ENCODE peak calls at places on chromosomes 11 and 22, in ten cellular contexts. K, E, Z, L, B, N, G, C, U and I are unnamed samples. For H3K27me3, the result is how much of the 10 kb centered on the place peaks cover.

GRCh38 chr22:22877523-22878210 is 9.9 kb upstream of the IGLL5 start:
- DNase-seq in E (peak), K (no peak), B (peak), G (peak), N (peak), L (peak), U (peak), Z (peak), C (peak), I (peak)

GRCh38 chr11:73852049-73852448 is 24.6 kb downstream of the COA4 start:
- DNase-seq in B (no peak), K (no peak), E (no peak), G (no peak), Z (no peak), U (no peak), N (no peak), L (no peak), C (no peak), I (no peak)

GRCh38 chr22:36301851-36302250 is 48.9 kb downstream of the APOL1 start:
- DNase-seq in N (no peak), L (no peak), E (peak), C (no peak), Z (peak), G (no peak), U (no peak), K (no peak), B (no peak), I (no peak)

GRCh38 chr11:65436412-65437032 is 13.9 kb downstream of the NEAT1 start:
- DNase-seq in L (peak), E (no peak), C (no peak), G (no peak), B (no peak), Z (peak), N (no peak), K (no peak), U (no peak), I (peak)

GRCh38 chr11:64762916-64763803 is 3.4 kb upstream of the PYGM start:
- DNase-seq in E (no peak), G (peak), K (peak), B (no peak), U (no peak), L (no peak), N (no peak), Z (no peak), C (peak), I (no peak)

GRCh38 chr11:130208241-130209127 is 48.9 kb downstream of the ST14 start:
- DNase-seq in Z (no peak), E (no peak), L (peak), G (no peak), N (no peak), U (no peak), C (peak), B (no peak), K (no peak), I (peak)

GRCh38 chr11:119419246-119419645 is 3.7 kb downstream of the THY1 start:
- DNase-seq in B (no peak), C (no peak), U (no peak), Z (no peak), K (no peak), G (no peak), N (no peak), L (no peak), E (no peak), I (no peak)

GRCh38 chr11:29300441-29300840 is 716.4 kb downstream of the KCNA4 start:
- DNase-seq in Z (peak), B (no peak), L (no peak), C (no peak), U (no peak), K (no peak), E (peak), G (no peak), N (no peak), I (no peak)

GRCh38 chr11:86473991-86474833 is 99.5 kb downstream of the CCDC81 start:
- DNase-seq in E (no peak), Z (peak), U (no peak), K (no peak), C (no peak), N (no peak), B (peak), G (peak), L (no peak), I (no peak)

GRCh38 chr22:19891350-19892248 is 36.9 kb upstream of the GNB1L start:
- DNase-seq in B (no peak), E (peak), Z (peak), N (peak), K (peak), G (no peak), U (no peak), C (no peak), L (no peak), I (no peak)

GRCh38 chr11:35109827-35110226 is 29.1 kb upstream of the CD44 start:
- DNase-seq in L (no peak), N (no peak), G (no peak), K (no peak), B (no peak), U (no peak), E (no peak), C (no peak), Z (no peak), I (no peak)

GRCh38 chr11:68337399-68337835 is 25.0 kb downstream of the LRP5 start:
- DNase-seq in Z (no peak), B (no peak), E (no peak), K (no peak), G (no peak), U (no peak), N (no peak), C (no peak), L (no peak), I (no peak)

GRCh38 chr11:61061081-61061826 is 41.0 kb upstream of the CD5 start:
- DNase-seq in C (no peak), E (no peak), B (no peak), L (no peak), G (no peak), Z (peak), U (no peak), K (no peak), N (no peak), I (no peak)

GRCh38 chr22:24156915-24157782 is 24.1 kb upstream of the SUSD2 start:
- DNase-seq in N (peak), Z (peak), U (peak), C (peak), L (peak), K (peak), E (no peak), G (peak), B (peak), I (peak)

GRCh38 chr11:113553235-113553634 is 78.0 kb upstream of the DRD2 start:
- DNase-seq in Z (peak), B (no peak), E (peak), C (no peak), K (no peak), N (peak), G (peak), U (no peak), L (no peak), I (no peak)

GRCh38 chr11:22521226-22521625 is 104.4 kb downstream of the FANCF start:
- DNase-seq in G (no peak), E (no peak), B (no peak), C (no peak), L (no peak), K (no peak), N (peak), U (no peak), Z (peak), I (no peak)

GRCh38 chr11:970319-970871 is 44.7 kb downstream of the AP2A2 start:
- DNase-seq in N (no peak), U (no peak), G (no peak), B (no peak), Z (no peak), L (no peak), K (no peak), C (no peak), E (no peak), I (no peak)

GRCh38 chr22:30250713-30251267 is 4.2 kb upstream of the LIF start:
- DNase-seq in B (no peak), N (no peak), C (no peak), L (no peak), K (no peak), Z (peak), G (no peak), U (no peak), E (no peak), I (no peak)

GRCh38 chr11:62882811-62883496 is 2.3 kb downstream of the SLC3A2 start:
- DNase-seq in G (no peak), K (no peak), N (no peak), U (no peak), L (no peak), B (no peak), C (no peak), Z (no peak), E (no peak), I (no peak)

GRCh38 chr11:62882428-62882742 is 1.7 kb downstream of the SLC3A2 start:
- DNase-seq in K (no peak), N (no peak), C (no peak), G (no peak), Z (no peak), B (no peak), U (no peak), E (no peak), L (no peak), I (no peak)

GRCh38 chr11:62881579-62882427 is 1.1 kb downstream of the SLC3A2 start:
- DNase-seq in N (peak), Z (peak), C (peak), B (peak), G (peak), L (peak), U (peak), E (peak), K (no peak), I (peak)

GRCh38 chr11:62885137-62885536 is 4.4 kb downstream of the SLC3A2 start:
- DNase-seq in B (no peak), Z (no peak), N (no peak), U (no peak), L (no peak), C (no peak), G (no peak), K (no peak), E (no peak), I (no peak)

GRCh38 chr11:62883677-62884076 is 3.0 kb downstream of the SLC3A2 start:
- DNase-seq in U (no peak), E (no peak), N (no peak), L (no peak), C (no peak), K (no peak), Z (no peak), G (no peak), B (no peak), I (no peak)
- H3K4me3 ChIP-seq in U (peak), E (peak), N (peak), L (no peak), C (no peak), K (no peak), Z (peak), G (peak), B (no peak), I (no peak)

GRCh38 chr11:13026722-13027121 is 17.6 kb downstream of the RASSF10 start:
- DNase-seq in N (no peak), G (no peak), C (no peak), K (no peak), L (no peak), U (no peak), E (no peak), Z (no peak), B (no peak), I (no peak)
- H3K27me3 ChIP-seq in N (under half), G (under half), C (under half), K (under half), L (under half), U (under half), E (under half), Z (under half), B (under half), I (under half)

GRCh38 chr22:37328017-37328416 is 45.7 kb downstream of the CYTH4 start:
- DNase-seq in B (no peak), E (peak), Z (peak), C (no peak), K (no peak), U (no peak), G (no peak), N (no peak), L (no peak), I (no peak)

GRCh38 chr22:37331811-37332536 is 49.7 kb downstream of the CYTH4 start:
- DNase-seq in G (no peak), E (no peak), N (no peak), U (no peak), B (no peak), C (no peak), Z (peak), K (no peak), L (no peak), I (no peak)

GRCh38 chr22:37331034-37331428 is 48.7 kb downstream of the CYTH4 start:
- DNase-seq in E (peak), Z (peak), U (peak), L (no peak), K (no peak), N (no peak), B (peak), C (no peak), G (no peak), I (no peak)

GRCh38 chr22:37329239-37330140 is 47.2 kb downstream of the CYTH4 start:
- DNase-seq in K (no peak), G (no peak), U (no peak), C (no peak), N (no peak), L (no peak), B (no peak), Z (peak), E (no peak), I (no peak)

DNA sequence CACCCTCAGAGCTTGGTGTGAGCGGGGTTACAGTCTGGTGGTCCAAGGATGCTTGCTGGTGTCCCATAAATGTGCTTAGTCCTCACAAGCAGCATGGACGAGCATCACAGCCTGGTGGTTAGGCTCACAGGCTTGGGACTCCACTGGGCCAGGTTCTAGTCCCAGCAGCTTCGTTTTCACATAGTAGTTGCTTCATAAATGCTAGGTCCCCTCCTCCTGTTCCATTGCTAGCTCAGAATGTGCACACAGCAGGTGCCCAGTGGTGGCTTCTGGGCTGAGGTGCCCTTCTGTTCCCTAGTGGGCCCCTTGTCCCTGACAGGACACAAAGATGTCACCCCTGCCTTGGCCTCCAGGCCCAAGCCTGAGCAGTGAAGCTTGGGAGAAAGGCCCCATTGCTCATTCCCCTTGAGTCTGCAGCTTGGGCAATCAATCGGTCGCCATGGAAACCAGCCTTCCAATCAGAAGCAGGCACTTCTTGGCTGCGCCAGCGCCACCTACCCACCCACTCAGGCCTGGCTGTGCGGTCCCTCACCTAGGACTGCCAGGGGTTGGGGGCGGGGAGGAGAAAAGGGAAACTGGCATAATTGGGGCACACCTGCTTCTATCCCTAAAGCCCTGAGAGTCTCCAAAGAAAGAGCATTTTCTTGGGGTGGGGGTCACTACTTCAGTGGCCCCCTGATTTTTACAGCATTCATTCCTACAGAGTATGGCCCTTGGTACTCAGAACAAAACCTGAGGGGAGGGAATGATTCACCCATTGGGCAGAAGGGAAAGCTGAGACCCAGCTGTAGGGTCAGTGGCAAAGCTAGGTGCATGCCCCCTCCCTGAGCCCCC is 48.1 kb downstream of the CYTH4 start:
- DNase-seq in G (no peak), B (no peak), U (peak), N (peak), L (peak), Z (peak), K (peak), C (no peak), E (peak), I (peak)
- TF ChIP-seq CTCF in G (no peak), B (no peak), U (no peak), N (peak), L (no peak), Z (peak), K (no peak), C (no peak), E (peak), I (no peak)

DNA sequence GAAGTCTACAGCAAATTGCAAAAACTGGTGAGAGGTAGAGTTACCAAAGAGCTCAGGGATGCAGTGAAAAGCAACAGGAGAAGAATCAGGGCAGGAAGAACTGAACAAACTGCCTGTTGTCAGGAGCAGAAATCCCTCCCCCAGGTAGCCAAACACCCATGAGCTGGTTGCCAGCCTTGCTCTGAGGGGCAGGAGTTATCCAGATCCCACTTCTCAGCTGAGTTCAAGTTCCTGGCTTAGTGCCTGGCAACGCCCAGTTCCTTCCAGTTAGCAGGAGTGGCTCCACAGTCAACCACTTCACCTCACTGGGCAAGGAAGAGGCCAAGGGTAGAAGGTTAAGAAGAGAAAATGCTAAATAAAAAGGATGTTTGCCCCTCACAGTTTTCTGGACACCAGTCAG is 1.9 kb upstream of the MPZL2 start:
- DNase-seq in Z (peak), L (peak), B (no peak), N (no peak), C (no peak), K (no peak), E (no peak), U (no peak), G (peak), I (no peak)
- H3K4me3 ChIP-seq in Z (no peak), L (no peak), B (no peak), N (peak), C (no peak), K (no peak), E (no peak), U (no peak), G (no peak), I (no peak)